ENCODE peak calls at places on chromosomes 3 and 15, in five cellular contexts. P is upper lobe of left lung, C is HepG2, W is A549, Q is K562. K is an unnamed sample. For H3K4me1, the result is how much of the 10 kb centered on the place peaks cover.

GRCh38 chr3:186719945-186720739 is 3.0 kb downstream of the KNG1 start:
- ATAC-seq in C (peak), Q (peak), W (no peak), P (no peak), K (no peak)

GRCh38 chr3:152419748-152420147 is 151.0 kb downstream of the MBNL1 start:
- ATAC-seq in Q (no peak), P (no peak), C (no peak), W (no peak), K (no peak)

GRCh38 chr3:16147226-16147625 is 27.3 kb upstream of the GALNT15 start:
- ATAC-seq in Q (no peak), W (no peak), P (no peak), C (no peak), K (no peak)

GRCh38 chr3:46934508-46935167 is 41.9 kb downstream of the CCDC12 start:
- ATAC-seq in P (no peak), Q (no peak), C (no peak), W (no peak), K (no peak)

GRCh38 chr3:160094562-160094961 is 105.9 kb downstream of the IL12A start:
- ATAC-seq in C (no peak), Q (no peak), P (no peak), W (no peak), K (no peak)

GRCh38 chr3:64530434-64531049 is 157.3 kb downstream of the ADAMTS9 start:
- ATAC-seq in C (peak), P (no peak), W (no peak), Q (peak), K (peak)

GRCh38 chr3:69774029-69774428 is 34.8 kb downstream of the MITF start:
- ATAC-seq in C (no peak), P (no peak), Q (no peak), W (no peak), K (no peak)

GRCh38 chr3:150733936-150734794 is 28.8 kb downstream of the SIAH2 start:
- ATAC-seq in C (peak), Q (no peak), P (no peak), W (no peak), K (no peak)

GRCh38 chr15:37093480-37094410 is 6.6 kb downstream of the MEIS2 start:
- ATAC-seq in Q (no peak), C (no peak), W (no peak), P (no peak), K (no peak)

GRCh38 chr3:116153174-116153573 is 292.1 kb downstream of the LSAMP start:
- ATAC-seq in W (no peak), Q (no peak), P (no peak), C (no peak), K (no peak)

GRCh38 chr3:158382479-158382878 is 188.5 kb upstream of the MLF1 start:
- ATAC-seq in Q (no peak), P (no peak), W (no peak), C (no peak), K (no peak)

GRCh38 chr3:54225841-54226528 is 103.6 kb downstream of the CACNA2D3 start:
- ATAC-seq in P (no peak), W (no peak), C (peak), Q (no peak), K (no peak)

GRCh38 chr15:78315686-78316085 is 16.3 kb upstream of the SKIC8 start:
- ATAC-seq in W (peak), Q (peak), C (peak), P (no peak), K (no peak)

GRCh38 chr3:96319176-96319575 is 495.2 kb upstream of the EPHA6 start:
- ATAC-seq in P (no peak), C (no peak), Q (no peak), W (no peak), K (no peak)

DNA sequence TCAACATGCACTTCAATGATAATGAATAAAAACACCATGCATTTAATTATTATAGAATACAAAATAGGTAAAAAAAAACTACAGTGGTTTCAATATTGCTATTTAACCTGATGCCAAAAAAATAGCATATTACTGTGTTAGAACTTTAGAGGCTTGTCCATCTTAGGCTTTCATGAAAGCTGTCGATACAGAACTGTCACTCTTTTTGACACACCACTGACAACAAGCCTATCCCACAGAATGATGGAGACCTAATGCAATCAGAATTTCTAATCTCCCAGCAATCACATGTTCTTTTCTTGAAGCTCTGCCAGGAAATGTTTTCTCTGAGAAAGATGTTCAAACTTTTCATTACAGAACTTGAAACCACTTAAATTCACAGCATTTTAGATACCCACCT is 490.3 kb upstream of the EPHA6 start:
- ATAC-seq in C (no peak), Q (no peak), P (no peak), W (no peak), K (no peak)
- TF ChIP-seq EP300 in C (no peak), Q (no peak), P (no peak), W (no peak), K (no peak)

GRCh38 chr3:184914628-184915027 is 102.7 kb downstream of the VPS8 start:
- ATAC-seq in P (no peak), Q (no peak), C (no peak), W (no peak), K (no peak)

GRCh38 chr3:184911570-184911969 is 99.6 kb downstream of the VPS8 start:
- ATAC-seq in C (no peak), Q (peak), W (no peak), P (no peak), K (no peak)

GRCh38 chr3:184910664-184911063 is 98.7 kb downstream of the VPS8 start:
- ATAC-seq in P (no peak), W (no peak), Q (peak), C (peak), K (no peak)

GRCh38 chr3:184908859-184909258 is 96.9 kb downstream of the VPS8 start:
- ATAC-seq in Q (no peak), P (no peak), C (no peak), W (no peak), K (no peak)

GRCh38 chr3:184912166-184912565 is 100.2 kb downstream of the VPS8 start:
- ATAC-seq in W (no peak), C (no peak), P (no peak), Q (peak), K (no peak)
- H3K4me1 ChIP-seq in W (under half), C (under half), P (under half), Q (under half), K (under half)

GRCh38 chr15:43772624-43773023 is 4.1 kb downstream of the ELL3 start:
- ATAC-seq in Q (no peak), C (no peak), W (no peak), P (no peak), K (no peak)
- TF ChIP-seq EP300 in Q (no peak), C (no peak), W (no peak), P (no peak), K (no peak)

DNA sequence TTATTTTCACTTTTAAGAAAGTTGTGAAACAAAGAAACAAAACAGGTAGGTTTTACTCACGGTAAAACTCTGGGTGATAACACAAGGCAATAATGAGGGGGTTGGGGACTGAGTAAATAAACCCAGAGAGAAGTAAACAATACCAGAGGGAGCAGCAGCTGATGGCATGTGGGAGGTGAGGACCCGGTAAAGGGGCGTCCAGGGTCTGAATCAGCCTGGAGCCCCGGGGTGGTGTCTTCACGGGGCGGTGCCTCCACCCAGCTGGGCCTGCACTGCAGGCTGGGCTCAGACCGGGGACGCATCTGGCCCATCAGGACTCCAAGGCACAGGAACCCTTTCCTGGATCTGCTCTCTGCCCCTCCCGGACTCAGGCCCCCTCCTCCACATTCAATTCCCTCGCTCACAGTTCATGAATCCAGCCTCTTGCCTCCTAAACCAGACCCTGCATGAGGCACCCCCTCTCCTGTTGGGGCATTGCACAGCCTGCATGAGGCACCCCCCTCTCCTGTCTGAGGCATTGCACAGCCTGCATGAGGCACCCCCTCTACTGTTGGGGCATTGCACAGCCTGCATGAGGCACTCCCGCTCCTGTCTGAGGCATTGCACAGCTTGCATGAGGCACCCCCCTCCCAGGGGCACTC is 73.9 kb upstream of the MFGE8 start:
- ATAC-seq in P (no peak), W (peak), C (peak), Q (peak), K (no peak)
- H3K4me1 ChIP-seq in P (under half), W (half or more), C (under half), Q (half or more), K (under half)